ENCODE peak calls at places on chromosomes 6 and 20, in eight cellular contexts. One of them, this sample, is unnamed.
A peak's percentile ranks its signal among the peaks of the same experiment; 100 is the strongest.

GRCh38 chr6:897561-898207 is 204.7 kb upstream of the EXOC2 start:
- DNase-seq in Peyer's patch: no peak
- DNase-seq in IMR-90: no peak
- DNase-seq in ascending aorta: no peak
- DNase-seq in heart left ventricle: no peak
- DNase-seq in dorsolateral prefrontal cortex: no peak
- DNase-seq in astrocyte of the spinal cord: no peak
- DNase-seq in aorta: no peak
- DNase-seq in this sample: no peak

GRCh38 chr20:64090165-64090564 is 6.0 kb upstream of the LKAAEAR1 start:
- DNase-seq in IMR-90: no peak
- DNase-seq in dorsolateral prefrontal cortex: peak; percentile 89
- DNase-seq in aorta: no peak
- DNase-seq in ascending aorta: no peak
- DNase-seq in heart left ventricle: no peak
- DNase-seq in Peyer's patch: no peak
- DNase-seq in astrocyte of the spinal cord: no peak
- DNase-seq in this sample: no peak

GRCh38 chr6:42204768-42205282 is 10.1 kb upstream of the GUCA1B start:
- DNase-seq in aorta: no peak
- DNase-seq in astrocyte of the spinal cord: no peak
- DNase-seq in ascending aorta: no peak
- DNase-seq in IMR-90: no peak
- DNase-seq in dorsolateral prefrontal cortex: no peak
- DNase-seq in Peyer's patch: no peak
- DNase-seq in heart left ventricle: no peak
- DNase-seq in this sample: no peak

GRCh38 chr6:47262226-47262625 is 47.5 kb downstream of the TNFRSF21 start:
- DNase-seq in astrocyte of the spinal cord: no peak
- DNase-seq in ascending aorta: no peak
- DNase-seq in Peyer's patch: no peak
- DNase-seq in dorsolateral prefrontal cortex: no peak
- DNase-seq in IMR-90: no peak
- DNase-seq in heart left ventricle: no peak
- DNase-seq in aorta: no peak
- DNase-seq in this sample: no peak

GRCh38 chr6:159086033-159086618 is 41.3 kb upstream of the TAGAP start:
- DNase-seq in aorta: no peak
- DNase-seq in astrocyte of the spinal cord: no peak
- DNase-seq in heart left ventricle: no peak
- DNase-seq in Peyer's patch: no peak
- DNase-seq in ascending aorta: peak; percentile 18
- DNase-seq in IMR-90: no peak
- DNase-seq in dorsolateral prefrontal cortex: no peak
- DNase-seq in this sample: no peak

GRCh38 chr6:48736486-48737206 is 625.6 kb upstream of the PTCHD4 start:
- DNase-seq in Peyer's patch: no peak
- DNase-seq in dorsolateral prefrontal cortex: no peak
- DNase-seq in heart left ventricle: no peak
- DNase-seq in aorta: no peak
- DNase-seq in IMR-90: peak; percentile 90
- DNase-seq in astrocyte of the spinal cord: peak; percentile 81
- DNase-seq in ascending aorta: no peak
- DNase-seq in this sample: no peak

GRCh38 chr20:61524956-61525666 is 273.1 kb downstream of the CDH4 start:
- DNase-seq in astrocyte of the spinal cord: no peak
- DNase-seq in heart left ventricle: no peak
- DNase-seq in aorta: peak; percentile 17
- DNase-seq in dorsolateral prefrontal cortex: no peak
- DNase-seq in Peyer's patch: no peak
- DNase-seq in ascending aorta: no peak
- DNase-seq in IMR-90: no peak
- DNase-seq in this sample: no peak

GRCh38 chr20:20237093-20237959 is 130.6 kb upstream of the INSM1 start:
- DNase-seq in ascending aorta: peak; percentile 66
- DNase-seq in dorsolateral prefrontal cortex: no peak
- DNase-seq in heart left ventricle: peak; percentile 32
- DNase-seq in astrocyte of the spinal cord: no peak
- DNase-seq in Peyer's patch: peak; percentile 59
- DNase-seq in aorta: no peak
- DNase-seq in IMR-90: peak; percentile 14
- DNase-seq in this sample: no peak

GRCh38 chr20:63791497-63792156 is 39.4 kb downstream of the ZBTB46 start:
- DNase-seq in heart left ventricle: peak; percentile 81
- DNase-seq in dorsolateral prefrontal cortex: no peak
- DNase-seq in aorta: no peak
- DNase-seq in ascending aorta: no peak
- DNase-seq in Peyer's patch: no peak
- DNase-seq in IMR-90: no peak
- DNase-seq in astrocyte of the spinal cord: no peak
- DNase-seq in this sample: no peak

GRCh38 chr20:50930139-50931047 is 844 bp downstream of the ADNP start:
- DNase-seq in astrocyte of the spinal cord: no peak
- DNase-seq in ascending aorta: peak; percentile 66
- DNase-seq in dorsolateral prefrontal cortex: no peak
- DNase-seq in heart left ventricle: peak; percentile 53
- DNase-seq in aorta: peak; percentile 48
- DNase-seq in IMR-90: no peak
- DNase-seq in Peyer's patch: peak; percentile 51
- DNase-seq in this sample: no peak

GRCh38 chr6:32973934-32974333 is 5.5 kb downstream of the BRD2 start:
- DNase-seq in ascending aorta: no peak
- DNase-seq in aorta: no peak
- DNase-seq in astrocyte of the spinal cord: peak; percentile 64
- DNase-seq in IMR-90: peak; percentile 66
- DNase-seq in heart left ventricle: no peak
- DNase-seq in Peyer's patch: no peak
- DNase-seq in dorsolateral prefrontal cortex: no peak
- DNase-seq in this sample: no peak

GRCh38 chr6:157151029-157151428 is 172.3 kb downstream of the TMEM242 start:
- DNase-seq in aorta: no peak
- DNase-seq in astrocyte of the spinal cord: peak; percentile 45
- DNase-seq in IMR-90: no peak
- DNase-seq in ascending aorta: no peak
- DNase-seq in heart left ventricle: no peak
- DNase-seq in Peyer's patch: no peak
- DNase-seq in dorsolateral prefrontal cortex: no peak
- DNase-seq in this sample: peak; percentile 21

GRCh38 chr20:2470051-2470431 is 548 bp downstream of the SNRPB start:
- DNase-seq in Peyer's patch: peak; percentile 77
- DNase-seq in ascending aorta: peak; percentile 73
- DNase-seq in IMR-90: peak; percentile 55
- DNase-seq in dorsolateral prefrontal cortex: peak; percentile 47
- DNase-seq in astrocyte of the spinal cord: peak; percentile 49
- DNase-seq in aorta: peak; percentile 58
- DNase-seq in heart left ventricle: no peak
- DNase-seq in this sample: peak; percentile 10

GRCh38 chr20:60718743-60719142 is 533.3 kb upstream of the CDH4 start:
- DNase-seq in ascending aorta: no peak
- DNase-seq in IMR-90: no peak
- DNase-seq in Peyer's patch: no peak
- DNase-seq in dorsolateral prefrontal cortex: no peak
- DNase-seq in heart left ventricle: no peak
- DNase-seq in aorta: no peak
- DNase-seq in astrocyte of the spinal cord: no peak
- DNase-seq in this sample: no peak

GRCh38 chr6:21808045-21808470 is 214.5 kb downstream of the SOX4 start:
- DNase-seq in dorsolateral prefrontal cortex: no peak
- DNase-seq in Peyer's patch: no peak
- DNase-seq in heart left ventricle: peak; percentile 40
- DNase-seq in aorta: no peak
- DNase-seq in IMR-90: peak; percentile 78
- DNase-seq in ascending aorta: no peak
- DNase-seq in astrocyte of the spinal cord: peak; percentile 79
- DNase-seq in this sample: peak; percentile 60

GRCh38 chr6:31249184-31249583 is 22.7 kb downstream of the HLA-C start:
- DNase-seq in IMR-90: no peak
- DNase-seq in heart left ventricle: no peak
- DNase-seq in astrocyte of the spinal cord: no peak
- DNase-seq in aorta: no peak
- DNase-seq in ascending aorta: no peak
- DNase-seq in Peyer's patch: no peak
- DNase-seq in dorsolateral prefrontal cortex: no peak
- DNase-seq in this sample: no peak

GRCh38 chr6:654136-654535 is 2.8 kb downstream of the HUS1B start:
- DNase-seq in ascending aorta: no peak
- DNase-seq in heart left ventricle: no peak
- DNase-seq in Peyer's patch: no peak
- DNase-seq in aorta: no peak
- DNase-seq in IMR-90: no peak
- DNase-seq in dorsolateral prefrontal cortex: no peak
- DNase-seq in astrocyte of the spinal cord: no peak
- DNase-seq in this sample: no peak

GRCh38 chr20:41905186-41905585 is 287.0 kb upstream of the CHD6 start:
- DNase-seq in astrocyte of the spinal cord: no peak
- DNase-seq in ascending aorta: no peak
- DNase-seq in aorta: no peak
- DNase-seq in dorsolateral prefrontal cortex: no peak
- DNase-seq in IMR-90: no peak
- DNase-seq in heart left ventricle: no peak
- DNase-seq in Peyer's patch: no peak
- DNase-seq in this sample: no peak

GRCh38 chr6:26184492-26184891 is 97.3 kb downstream of the HFE start:
- DNase-seq in dorsolateral prefrontal cortex: no peak
- DNase-seq in Peyer's patch: no peak
- DNase-seq in ascending aorta: no peak
- DNase-seq in aorta: no peak
- DNase-seq in IMR-90: no peak
- DNase-seq in heart left ventricle: no peak
- DNase-seq in astrocyte of the spinal cord: no peak
- DNase-seq in this sample: no peak

GRCh38 chr6:134680021-134680420 is 269.9 kb downstream of the ALDH8A1 start:
- DNase-seq in heart left ventricle: no peak
- DNase-seq in astrocyte of the spinal cord: no peak
- DNase-seq in ascending aorta: no peak
- DNase-seq in Peyer's patch: no peak
- DNase-seq in aorta: no peak
- DNase-seq in dorsolateral prefrontal cortex: no peak
- DNase-seq in IMR-90: peak; percentile 10
- DNase-seq in this sample: no peak
- H3K4me3 ChIP-seq in heart left ventricle: no peak overlapping the region
- H3K4me3 ChIP-seq in astrocyte of the spinal cord: no peak overlapping the region
- H3K4me3 ChIP-seq in ascending aorta: no peak overlapping the region
- H3K4me3 ChIP-seq in Peyer's patch: no peak overlapping the region
- H3K4me3 ChIP-seq in aorta: no peak overlapping the region
- H3K4me3 ChIP-seq in dorsolateral prefrontal cortex: no peak overlapping the region
- H3K4me3 ChIP-seq in IMR-90: no peak overlapping the region
- H3K4me3 ChIP-seq in this sample: no peak overlapping the region

DNA sequence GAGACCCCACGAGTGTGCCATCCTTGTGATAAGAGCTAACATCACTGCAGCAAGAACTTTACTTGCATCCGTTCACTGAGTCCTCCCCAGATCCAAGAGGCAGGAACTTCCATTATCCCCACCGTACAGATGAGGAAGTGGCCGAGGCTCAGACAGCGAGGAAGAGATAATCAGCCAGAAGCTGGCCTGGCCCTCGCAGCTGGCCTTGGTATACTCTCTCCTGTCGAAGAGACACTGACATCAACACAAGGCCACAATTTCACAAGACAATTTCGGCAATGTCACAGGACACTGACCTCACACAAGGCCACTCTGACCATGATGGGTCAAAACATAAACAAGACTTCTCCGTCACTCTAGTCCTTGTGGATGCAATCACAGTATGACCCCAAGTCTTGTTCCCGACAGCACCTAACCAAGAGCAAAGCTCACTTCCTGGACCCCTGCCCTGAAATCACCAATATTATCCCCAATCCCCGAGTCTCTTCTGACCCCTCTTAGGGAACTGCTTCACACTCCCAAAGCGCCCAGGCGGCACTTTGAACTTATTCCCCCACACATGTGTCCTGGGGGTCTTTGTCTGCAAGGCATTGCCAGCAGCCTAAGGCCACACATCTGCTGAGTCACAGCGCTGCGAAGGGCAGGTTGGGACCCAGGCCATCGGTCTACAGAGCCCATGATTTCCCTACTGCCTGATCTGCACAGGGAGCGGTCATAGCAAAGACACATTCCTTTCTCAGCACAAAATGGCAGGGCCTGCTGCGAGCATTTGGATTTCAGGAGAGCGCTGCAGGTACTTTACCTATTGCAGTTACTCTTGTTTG is 14.8 kb upstream of the VAPB start:
- DNase-seq in aorta: no peak
- DNase-seq in heart left ventricle: no peak
- DNase-seq in astrocyte of the spinal cord: no peak
- DNase-seq in IMR-90: no peak
- DNase-seq in Peyer's patch: no peak
- DNase-seq in ascending aorta: no peak
- DNase-seq in dorsolateral prefrontal cortex: no peak
- DNase-seq in this sample: no peak
- H3K4me3 ChIP-seq in aorta: no peak overlapping the region
- H3K4me3 ChIP-seq in heart left ventricle: no peak overlapping the region
- H3K4me3 ChIP-seq in astrocyte of the spinal cord: no peak overlapping the region
- H3K4me3 ChIP-seq in IMR-90: no peak overlapping the region
- H3K4me3 ChIP-seq in Peyer's patch: no peak overlapping the region
- H3K4me3 ChIP-seq in ascending aorta: no peak overlapping the region
- H3K4me3 ChIP-seq in dorsolateral prefrontal cortex: no peak overlapping the region
- H3K4me3 ChIP-seq in this sample: no peak overlapping the region

GRCh38 chr20:56630086-56630493 is 984 bp downstream of the TFAP2C start:
- DNase-seq in heart left ventricle: no peak
- DNase-seq in IMR-90: no peak
- DNase-seq in astrocyte of the spinal cord: peak; percentile 87
- DNase-seq in dorsolateral prefrontal cortex: no peak
- DNase-seq in aorta: peak; percentile 60
- DNase-seq in ascending aorta: no peak
- DNase-seq in Peyer's patch: no peak
- DNase-seq in this sample: peak; percentile 19

GRCh38 chr20:56629464-56630085 is 469 bp downstream of the TFAP2C start:
- DNase-seq in ascending aorta: no peak
- DNase-seq in astrocyte of the spinal cord: no peak
- DNase-seq in Peyer's patch: no peak
- DNase-seq in IMR-90: no peak
- DNase-seq in heart left ventricle: no peak
- DNase-seq in aorta: no peak
- DNase-seq in dorsolateral prefrontal cortex: no peak
- DNase-seq in this sample: no peak

GRCh38 chr20:56631990-56632327 is 2.9 kb downstream of the TFAP2C start:
- DNase-seq in aorta: no peak
- DNase-seq in ascending aorta: no peak
- DNase-seq in Peyer's patch: no peak
- DNase-seq in astrocyte of the spinal cord: no peak
- DNase-seq in heart left ventricle: no peak
- DNase-seq in IMR-90: no peak
- DNase-seq in dorsolateral prefrontal cortex: no peak
- DNase-seq in this sample: no peak

GRCh38 chr20:56630506-56631317 is 1.6 kb downstream of the TFAP2C start:
- DNase-seq in Peyer's patch: no peak
- DNase-seq in astrocyte of the spinal cord: peak; percentile 67
- DNase-seq in heart left ventricle: no peak
- DNase-seq in aorta: no peak
- DNase-seq in ascending aorta: no peak
- DNase-seq in IMR-90: no peak
- DNase-seq in dorsolateral prefrontal cortex: no peak
- DNase-seq in this sample: no peak

GRCh38 chr20:56631318-56631989 is 2.3 kb downstream of the TFAP2C start:
- DNase-seq in IMR-90: no peak
- DNase-seq in Peyer's patch: no peak
- DNase-seq in astrocyte of the spinal cord: no peak
- DNase-seq in ascending aorta: no peak
- DNase-seq in aorta: no peak
- DNase-seq in heart left ventricle: no peak
- DNase-seq in dorsolateral prefrontal cortex: no peak
- DNase-seq in this sample: no peak
- H3K4me3 ChIP-seq in IMR-90: no peak overlapping the region
- H3K4me3 ChIP-seq in Peyer's patch: no peak overlapping the region
- H3K4me3 ChIP-seq in astrocyte of the spinal cord: peak overlapping the region; percentile 72
- H3K4me3 ChIP-seq in ascending aorta: no peak overlapping the region
- H3K4me3 ChIP-seq in aorta: no peak overlapping the region
- H3K4me3 ChIP-seq in heart left ventricle: no peak overlapping the region
- H3K4me3 ChIP-seq in dorsolateral prefrontal cortex: no peak overlapping the region
- H3K4me3 ChIP-seq in this sample: no peak overlapping the region

GRCh38 chr6:112252571-112253504 is 1.5 kb downstream of the LAMA4 start:
- DNase-seq in IMR-90: peak; percentile 36
- DNase-seq in aorta: no peak
- DNase-seq in heart left ventricle: peak; percentile 51
- DNase-seq in dorsolateral prefrontal cortex: no peak
- DNase-seq in astrocyte of the spinal cord: peak; percentile 61
- DNase-seq in ascending aorta: no peak
- DNase-seq in Peyer's patch: no peak
- DNase-seq in this sample: no peak
- H3K4me3 ChIP-seq in IMR-90: peak overlapping the region; percentile 89
- H3K4me3 ChIP-seq in aorta: peak overlapping the region; percentile 79
- H3K4me3 ChIP-seq in heart left ventricle: peak overlapping the region; percentile 64
- H3K4me3 ChIP-seq in dorsolateral prefrontal cortex: peak overlapping the region; percentile 71
- H3K4me3 ChIP-seq in astrocyte of the spinal cord: peak overlapping the region; percentile 80
- H3K4me3 ChIP-seq in ascending aorta: peak overlapping the region; percentile 80
- H3K4me3 ChIP-seq in Peyer's patch: peak overlapping the region; percentile 41
- H3K4me3 ChIP-seq in this sample: peak overlapping the region; percentile 53

This sample was measured in kidney epithelial cell.